ENCODE peak calls at places on chromosomes 13 and 19, in four cellular contexts. I is IMR-90, L is GM12878, S is A549. K is an unnamed sample.
A peak's percentile ranks its signal among the peaks of the same experiment; 100 is the strongest.

GRCh38 chr19:35265126-35265995 is 3.4 kb upstream of the USF2 start:
- DNase-seq in I (no peak), S (no peak), L (no peak), K (no peak)

GRCh38 chr19:19146000-19146608 is 7.8 kb upstream of the TMEM161A start:
- DNase-seq in L (no peak), I (peak; percentile 44), S (peak; percentile 32), K (peak; percentile 93)

GRCh38 chr13:41455725-41456419 is 1.5 kb upstream of the RGCC start:
- DNase-seq in L (no peak), I (no peak), S (no peak), K (no peak)

GRCh38 chr13:27379694-27380596 is 44.5 kb upstream of the GTF3A start:
- DNase-seq in I (peak; percentile 35), L (no peak), S (peak; percentile 35), K (peak; percentile 69)

GRCh38 chr13:38899581-38899980 is 91.0 kb downstream of the STOML3 start:
- DNase-seq in L (no peak), I (no peak), S (no peak), K (no peak)

GRCh38 chr19:35459414-35460082 is 11.5 kb downstream of the FFAR2 start:
- DNase-seq in L (no peak), I (no peak), S (no peak), K (peak; percentile 25)

GRCh38 chr19:40471111-40471510 is 4.3 kb downstream of the SPTBN4 start:
- DNase-seq in L (no peak), I (no peak), S (no peak), K (no peak)

GRCh38 chr13:26810095-26810494 is 49.5 kb upstream of the GPR12 start:
- DNase-seq in S (no peak), L (no peak), I (no peak), K (no peak)

GRCh38 chr13:46176756-46177155 is 5.2 kb downstream of the LCP1 start:
- DNase-seq in S (no peak), I (no peak), L (peak; percentile 79), K (no peak)

GRCh38 chr13:103557878-103558277 is 491.7 kb upstream of the SLC10A2 start:
- DNase-seq in I (no peak), L (no peak), S (no peak), K (no peak)

GRCh38 chr13:51243832-51244231 is 21.6 kb downstream of the FAM124A start:
- DNase-seq in S (no peak), I (no peak), L (no peak), K (no peak)

GRCh38 chr19:3668331-3669133 is 31.7 kb downstream of the PIP5K1C start:
- DNase-seq in L (no peak), I (peak; percentile 39), S (no peak), K (no peak)

GRCh38 chr19:1646149-1646930 is 6.1 kb downstream of the TCF3 start:
- DNase-seq in I (no peak), S (no peak), L (no peak), K (no peak)

GRCh38 chr19:36152061-36152885 is at the start of gene COX7A1:
- DNase-seq in S (no peak), L (no peak), I (no peak), K (no peak)

GRCh38 chr13:39347926-39348901 is 254.8 kb downstream of the LHFPL6 start:
- DNase-seq in L (no peak), I (no peak), S (no peak), K (no peak)

GRCh38 chr19:14764401-14764800 is 14.0 kb downstream of the ADGRE2 start:
- DNase-seq in I (no peak), L (no peak), S (no peak), K (no peak)

GRCh38 chr13:36456577-36456976 is 24.3 kb downstream of the CCNA1 start:
- DNase-seq in S (no peak), L (no peak), I (no peak), K (no peak)

GRCh38 chr13:99085139-99085845 is 107.4 kb upstream of the DOCK9 start:
- DNase-seq in S (no peak), L (no peak), I (no peak), K (no peak)

GRCh38 chr19:12796146-12797071 is 5.1 kb downstream of the JUNB start:
- DNase-seq in I (peak; percentile 81), S (no peak), L (no peak), K (peak; percentile 77)
- H3K27ac ChIP-seq in I (no peak overlapping the region), S (peak overlapping the region; percentile 84), L (peak overlapping the region; percentile 60), K (peak overlapping the region; percentile 36)

DNA sequence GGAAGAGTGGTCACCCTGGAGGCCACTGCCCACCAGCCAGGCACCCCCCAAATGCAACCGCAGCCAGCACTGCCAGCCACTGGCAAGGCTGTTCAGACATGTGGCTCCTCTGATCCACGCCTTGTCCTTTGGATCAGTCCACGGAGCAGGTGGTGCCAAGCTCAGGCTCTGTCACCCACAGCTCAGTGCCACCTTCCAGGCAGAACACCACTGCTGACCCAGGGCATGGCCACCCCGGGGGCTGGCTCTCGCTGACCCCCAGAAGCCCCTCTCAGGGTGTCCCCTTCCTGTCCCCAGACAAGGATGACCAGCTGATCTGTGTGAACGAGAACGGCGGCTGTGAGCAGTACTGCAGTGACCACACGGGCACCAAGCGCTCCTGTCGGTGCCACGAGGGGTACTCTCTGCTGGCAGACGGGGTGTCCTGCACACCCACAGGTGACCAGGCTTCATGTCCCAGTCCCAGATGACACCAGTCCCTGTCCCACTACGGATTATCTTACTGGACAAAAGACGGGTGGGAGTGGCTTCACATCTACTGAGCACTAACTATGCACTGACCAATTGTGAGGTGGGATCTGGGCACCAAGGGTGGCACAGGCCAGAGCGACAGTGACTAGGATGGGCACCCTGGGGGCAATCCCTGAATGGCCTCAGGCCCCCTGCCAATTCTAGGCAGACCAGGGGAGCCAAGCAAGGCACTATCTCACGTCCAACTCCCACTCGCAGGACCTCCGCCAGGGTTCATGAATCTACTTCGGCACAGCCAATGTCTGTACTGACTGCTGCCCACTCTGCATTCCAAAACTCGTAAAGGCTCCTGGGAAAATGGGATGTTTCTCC is 7.0 kb upstream of the F10 start:
- DNase-seq in S (no peak), L (no peak), I (no peak), K (peak; percentile 14)
- TF ChIP-seq RFX5 in S (no peak), L (no peak), I (no peak), K (no peak)

GRCh38 chr19:57410748-57411671 is at the start of gene ZNF17:
- DNase-seq in L (peak; percentile 75), S (peak; percentile 97), I (peak; percentile 94), K (peak; percentile 93)
- H3K27ac ChIP-seq in L (peak within 1 kb of the TSS; percentile 25), S (peak within 1 kb of the TSS; percentile 85), I (peak within 1 kb of the TSS; percentile 53), K (peak within 1 kb of the TSS; percentile 51)

DNA sequence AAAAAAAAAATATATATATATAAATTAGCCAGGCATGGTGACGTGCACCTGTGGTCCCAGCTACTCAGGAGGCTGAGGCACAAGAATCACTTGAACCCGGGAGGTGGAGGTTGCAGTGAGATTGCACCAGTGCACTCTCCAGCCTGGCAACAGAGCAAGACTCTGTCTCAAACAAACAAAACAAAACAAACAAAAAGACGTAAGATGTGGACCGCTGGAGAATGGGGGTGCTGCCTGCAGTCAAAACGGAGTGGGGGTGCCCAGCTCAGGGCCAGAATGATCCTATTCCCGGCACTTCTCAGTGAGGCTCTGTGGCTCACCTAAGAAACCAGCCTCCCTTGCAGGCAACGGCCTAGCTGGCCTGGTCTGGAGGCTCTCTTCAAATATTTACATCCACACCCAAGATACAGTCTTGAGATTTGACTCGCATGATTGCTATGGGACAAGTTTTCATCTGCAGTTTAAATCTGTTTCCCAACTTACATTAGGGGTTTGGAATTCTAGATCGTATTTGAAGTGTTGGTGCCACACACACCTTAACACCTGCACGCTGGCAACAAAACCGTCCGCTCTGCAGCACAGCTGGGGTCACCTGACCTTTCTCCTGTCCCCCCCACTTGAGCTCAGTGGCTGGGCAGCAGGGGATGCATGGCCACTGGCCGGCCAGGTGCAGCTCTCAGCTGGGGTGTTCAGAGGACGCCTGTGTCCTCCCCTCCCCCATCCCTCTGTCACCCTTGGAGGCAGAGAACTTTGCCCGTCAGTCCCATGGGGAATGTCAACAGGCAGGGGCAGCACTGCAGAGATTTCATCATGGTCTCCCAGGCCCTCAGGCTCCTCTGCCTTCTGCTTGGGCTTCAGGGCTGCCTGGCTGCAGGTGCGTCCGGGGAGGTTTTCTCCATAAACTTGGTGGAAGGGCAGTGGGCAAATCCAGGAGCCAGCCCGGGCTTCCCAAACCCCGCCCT is at the start of gene F7:
- DNase-seq in L (no peak), S (peak; percentile 19), I (peak; percentile 45), K (no peak)
- TF ChIP-seq RFX5 in L (no peak), S (no peak), I (no peak), K (no peak)

GRCh38 chr19:7970716-7971448 is 27.4 kb upstream of the TIMM44 start:
- DNase-seq in S (peak; percentile 39), I (peak; percentile 28), L (no peak), K (peak; percentile 81)

GRCh38 chr19:7969560-7969949 is 26.1 kb upstream of the TIMM44 start:
- DNase-seq in I (no peak), S (no peak), L (no peak), K (no peak)

GRCh38 chr19:7971553-7972520 is 28.4 kb upstream of the TIMM44 start:
- DNase-seq in L (no peak), S (no peak), I (no peak), K (no peak)

GRCh38 chr19:7968008-7968795 is 24.7 kb upstream of the TIMM44 start:
- DNase-seq in S (no peak), I (no peak), L (no peak), K (no peak)

GRCh38 chr19:7968796-7969559 is 25.5 kb upstream of the TIMM44 start:
- DNase-seq in S (no peak), I (no peak), L (no peak), K (no peak)
- H3K27ac ChIP-seq in S (no peak overlapping the region), I (no peak overlapping the region), L (no peak overlapping the region), K (no peak overlapping the region)

GRCh38 chr13:44277459-44277858 is 96.2 kb upstream of the SERP2 start:
- DNase-seq in L (no peak), I (no peak), S (no peak), K (no peak)

GRCh38 chr13:44278164-44278563 is 95.5 kb upstream of the SERP2 start:
- DNase-seq in I (no peak), L (no peak), S (no peak), K (no peak)

GRCh38 chr13:44281252-44282000 is 92.2 kb upstream of the SERP2 start:
- DNase-seq in S (no peak), L (no peak), I (no peak), K (no peak)

GRCh38 chr13:44283598-44283997 is 90.0 kb upstream of the SERP2 start:
- DNase-seq in S (no peak), L (no peak), I (no peak), K (no peak)

GRCh38 chr13:44280461-44280860 is 93.2 kb upstream of the SERP2 start:
- DNase-seq in L (no peak), I (peak; percentile 81), S (no peak), K (no peak)
- TF ChIP-seq RFX5 in L (no peak), I (no peak), S (no peak), K (no peak)

DNA sequence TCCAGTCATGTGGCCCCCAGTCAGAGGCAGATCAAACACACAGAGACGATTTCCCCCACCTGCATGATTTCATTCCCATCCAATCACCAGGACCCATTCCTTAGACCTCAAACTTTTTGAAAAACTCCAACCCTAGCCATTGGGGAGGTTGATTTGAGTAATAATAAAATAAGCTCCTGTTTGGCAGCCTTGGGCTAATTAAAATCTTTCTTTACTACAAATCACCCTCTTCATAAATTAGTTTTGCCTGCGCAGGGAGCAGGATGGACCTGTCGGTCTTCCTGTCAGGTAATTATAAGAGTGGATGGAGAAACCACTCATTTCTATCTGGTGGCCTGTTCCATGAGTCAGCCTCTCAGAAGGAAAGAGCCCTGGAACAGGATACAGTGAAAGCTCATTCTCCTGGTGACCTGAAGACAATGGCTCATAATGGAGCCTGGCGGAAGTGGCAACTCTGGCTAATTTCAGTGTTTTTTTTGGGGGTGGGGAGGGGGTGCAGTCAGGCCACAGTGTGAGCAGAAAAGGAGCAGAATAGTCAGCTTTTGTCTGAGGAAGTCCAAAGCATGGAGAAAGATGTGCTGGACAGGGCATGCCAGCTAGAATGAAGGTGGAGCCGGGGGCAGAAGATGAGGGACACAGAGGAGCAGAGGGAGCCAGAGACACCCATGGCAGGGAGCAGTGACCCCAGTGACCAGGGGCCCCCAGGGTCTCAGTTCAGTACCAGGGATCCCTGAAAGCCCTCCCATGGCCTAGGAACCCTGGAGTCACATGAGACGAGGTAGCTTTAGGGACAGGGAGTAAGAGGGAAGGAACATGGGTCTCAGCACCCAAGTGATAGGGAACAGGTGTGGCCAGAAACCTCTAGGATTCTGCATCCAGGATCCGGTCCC is 31.8 kb upstream of the PSG9 start:
- DNase-seq in I (no peak), S (no peak), L (no peak), K (no peak)
- H3K27ac ChIP-seq in I (no peak overlapping the region), S (no peak overlapping the region), L (no peak overlapping the region), K (no peak overlapping the region)

K was measured in SK-N-SH.